ENCODE peak calls at places on chromosomes 6 and 20, in four cellular contexts. T is body of pancreas, V is hepatocyte, D is stomach. A is an unnamed sample.
A peak's percentile ranks its signal among the peaks of the same experiment; 100 is the strongest.

GRCh38 chr20:32599783-32600340 is 14.7 kb upstream of the NOL4L start:
- DNase-seq in T (no peak), D (no peak), V (no peak), A (no peak)

GRCh38 chr20:5781798-5782750 is 31.9 kb downstream of the SHLD1 start:
- DNase-seq in T (peak; percentile 60), V (no peak), D (peak; percentile 73), A (no peak)

GRCh38 chr6:5786321-5787053 is 220.2 kb downstream of the NRN1 start:
- DNase-seq in V (no peak), T (no peak), D (no peak), A (no peak)

GRCh38 chr6:158198461-158198860 is 30.3 kb downstream of the GTF2H5 start:
- DNase-seq in T (no peak), V (no peak), D (no peak), A (no peak)

GRCh38 chr6:44010411-44011349 is 116.6 kb downstream of the MRPL14 start:
- DNase-seq in T (peak; percentile 52), D (no peak), V (no peak), A (no peak)

GRCh38 chr6:81608776-81609175 is 143.7 kb downstream of the TENT5A start:
- DNase-seq in T (no peak), D (no peak), V (no peak), A (no peak)

GRCh38 chr6:110520188-110520956 is 44.0 kb upstream of the SLC22A16 start:
- DNase-seq in D (no peak), V (peak; percentile 52), T (no peak), A (no peak)

GRCh38 chr20:18609741-18610140 is 21.9 kb downstream of the DTD1 start:
- DNase-seq in V (no peak), T (no peak), D (no peak), A (no peak)

GRCh38 chr20:48795058-48795457 is 32.7 kb downstream of the PREX1 start:
- DNase-seq in T (no peak), V (no peak), D (no peak), A (no peak)

GRCh38 chr20:1005452-1006027 is 3.4 kb upstream of the RSPO4 start:
- DNase-seq in D (no peak), V (peak; percentile 67), T (peak; percentile 27), A (peak; percentile 51)

GRCh38 chr6:16334671-16335070 is 96.3 kb downstream of the GMPR start:
- DNase-seq in T (peak; percentile 39), V (peak; percentile 63), D (no peak), A (no peak)

GRCh38 chr6:11805259-11806053 is 26.9 kb upstream of the ADTRP start:
- DNase-seq in T (no peak), D (no peak), V (no peak), A (no peak)

GRCh38 chr20:17622086-17622850 is 52.4 kb downstream of the DSTN start:
- DNase-seq in D (peak; percentile 21), V (no peak), T (no peak), A (no peak)

GRCh38 chr6:167161895-167162467 is 4.2 kb upstream of the GPR31 start:
- DNase-seq in V (no peak), D (no peak), T (no peak), A (no peak)

GRCh38 chr6:111841822-111842221 is 31.4 kb downstream of the FYN start:
- DNase-seq in V (no peak), T (no peak), D (peak; percentile 31), A (no peak)

GRCh38 chr20:62287129-62287528 is 15.7 kb upstream of the ADRM1 start:
- DNase-seq in T (no peak), D (no peak), V (no peak), A (no peak)

GRCh38 chr6:155122199-155122950 is 127.3 kb downstream of the TIAM2 start:
- DNase-seq in V (no peak), D (no peak), T (no peak), A (no peak)

GRCh38 chr6:138545621-138545980 is 46.3 kb upstream of the NHSL1 start:
- DNase-seq in D (peak; percentile 69), V (peak; percentile 74), T (peak; percentile 37), A (peak; percentile 63)

GRCh38 chr6:18269253-18269652 is 4.9 kb upstream of the DEK start:
- DNase-seq in V (no peak), T (no peak), D (no peak), A (no peak)

GRCh38 chr6:158219229-158219628 is 51.1 kb downstream of the GTF2H5 start:
- DNase-seq in D (no peak), V (peak; percentile 48), T (no peak), A (no peak)

GRCh38 chr6:5302995-5303622 is 41.8 kb downstream of the FARS2 start:
- DNase-seq in D (peak; percentile 76), T (peak; percentile 73), V (peak; percentile 80), A (peak; percentile 78)

GRCh38 chr20:47576516-47577033 is 74.9 kb downstream of the NCOA3 start:
- DNase-seq in T (peak; percentile 46), D (peak; percentile 55), V (peak; percentile 79), A (peak; percentile 84)

GRCh38 chr6:1771324-1771723 is 161.6 kb downstream of the FOXC1 start:
- DNase-seq in V (no peak), T (no peak), D (no peak), A (no peak)

GRCh38 chr20:4607287-4607713 is 114.4 kb upstream of the PRND start:
- DNase-seq in V (peak; percentile 76), T (peak; percentile 55), D (peak; percentile 46), A (no peak)

GRCh38 chr6:129774697-129775447 is 64.9 kb upstream of the ARHGAP18 start:
- DNase-seq in D (peak; percentile 73), V (peak; percentile 89), T (peak; percentile 72), A (peak; percentile 76)

GRCh38 chr20:18020931-18021330 is 36.8 kb downstream of the OVOL2 start:
- DNase-seq in T (no peak), V (no peak), D (no peak), A (no peak)

GRCh38 chr20:36885355-36885754 is 9.4 kb downstream of the TLDC2 start:
- DNase-seq in D (no peak), V (no peak), T (no peak), A (no peak)

GRCh38 chr6:70103798-70104197 is 199.1 kb downstream of the COL9A1 start:
- DNase-seq in D (no peak), T (no peak), V (no peak), A (no peak)

GRCh38 chr20:4053516-4053919 is 38.2 kb upstream of the RNF24 start:
- DNase-seq in D (no peak), V (no peak), T (no peak), A (no peak)

GRCh38 chr6:40444811-40445210 is 142.4 kb downstream of the LRFN2 start:
- DNase-seq in V (peak; percentile 57), T (no peak), D (no peak), A (no peak)

GRCh38 chr20:36279362-36279761 is 26.8 kb upstream of the DLGAP4 start:
- DNase-seq in D (no peak), V (no peak), T (no peak), A (no peak)

GRCh38 chr20:43843096-43843964 is 71.3 kb upstream of the TOX2 start:
- DNase-seq in T (no peak), V (no peak), D (no peak), A (no peak)

GRCh38 chr20:43846516-43846905 is 68.1 kb upstream of the TOX2 start:
- DNase-seq in D (no peak), T (no peak), V (no peak), A (no peak)

GRCh38 chr20:43842126-43843020 is 72.3 kb upstream of the TOX2 start:
- DNase-seq in D (no peak), V (no peak), T (no peak), A (no peak)

GRCh38 chr20:43843965-43844660 is 70.5 kb upstream of the TOX2 start:
- DNase-seq in T (no peak), D (no peak), V (no peak), A (peak; percentile 30)

DNA sequence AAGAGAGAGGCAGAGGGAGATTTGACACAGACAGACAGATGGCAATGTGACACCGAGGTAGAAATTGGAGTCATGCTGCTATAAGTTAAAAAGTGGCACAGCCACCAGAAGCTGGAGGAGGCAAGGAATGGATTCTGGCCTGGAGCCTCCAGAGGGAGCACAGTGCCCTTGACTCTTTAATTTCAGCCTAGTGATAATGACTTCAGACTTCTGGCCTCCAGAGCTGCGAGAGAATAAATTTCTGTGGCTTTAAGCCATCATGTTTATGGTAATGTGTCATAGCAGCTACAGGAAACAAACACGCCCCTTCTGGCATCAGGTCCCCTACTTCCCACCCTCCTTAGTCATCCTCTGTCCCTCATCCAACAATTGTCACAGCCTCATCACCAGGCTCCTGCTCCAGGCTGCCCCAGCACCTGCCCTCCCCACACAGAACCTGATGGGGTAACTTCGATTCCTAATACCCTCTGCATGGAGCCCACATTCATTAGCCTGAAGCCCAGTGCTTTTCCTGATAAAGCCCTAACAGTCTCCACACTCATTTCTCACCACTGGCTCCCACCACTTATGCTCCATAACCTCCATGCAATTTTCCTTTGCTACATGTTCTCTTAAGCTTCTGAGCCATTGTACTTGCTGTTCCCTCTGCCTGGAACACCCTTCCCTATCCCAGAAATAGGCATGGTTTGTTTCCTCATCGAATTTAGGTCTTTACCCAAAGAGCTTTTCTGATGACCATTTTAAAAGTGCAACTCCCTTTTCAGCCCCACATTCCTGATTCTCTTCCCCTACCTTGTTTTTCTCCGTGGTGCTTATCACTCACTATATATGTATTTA is 69.7 kb upstream of the TOX2 start:
- DNase-seq in T (no peak), D (no peak), V (peak; percentile 30), A (no peak)
- TF ChIP-seq CTCF in T (no peak), D (no peak), V (peak; percentile 10), A (peak; percentile 17)

GRCh38 chr20:11172881-11173280 is 499.1 kb upstream of the JAG1 start:
- DNase-seq in D (no peak), T (no peak), V (no peak), A (no peak)

GRCh38 chr20:11170025-11170424 is 496.2 kb upstream of the JAG1 start:
- DNase-seq in V (no peak), D (no peak), T (no peak), A (no peak)

GRCh38 chr20:11168026-11168425 is 494.2 kb upstream of the JAG1 start:
- DNase-seq in V (no peak), D (no peak), T (no peak), A (no peak)

GRCh38 chr20:11173936-11174335 is 500.1 kb upstream of the JAG1 start:
- DNase-seq in D (no peak), V (no peak), T (no peak), A (no peak)

DNA sequence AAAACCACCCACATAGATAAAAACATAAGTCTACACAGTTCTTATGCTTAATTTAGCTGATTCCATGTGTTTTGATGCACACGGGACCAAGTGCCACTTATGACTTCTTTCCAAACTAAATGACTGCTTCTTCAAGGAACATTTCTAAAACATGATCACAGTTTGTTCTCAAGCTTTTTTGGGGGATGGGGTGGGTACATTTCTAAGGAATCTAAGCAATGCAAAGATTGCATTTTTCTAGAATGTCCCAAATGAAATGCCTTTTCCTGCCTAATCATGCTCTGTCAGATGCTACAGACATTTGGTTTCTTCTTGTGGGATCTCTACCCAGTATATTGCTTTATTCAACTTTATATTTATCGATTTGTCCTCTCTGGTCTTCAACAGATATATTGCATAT is 496.8 kb upstream of the JAG1 start:
- DNase-seq in D (no peak), V (no peak), T (no peak), A (no peak)
- H3K27ac ChIP-seq in D (no peak overlapping the region), V (no peak overlapping the region), T (no peak overlapping the region), A (no peak overlapping the region)

GRCh38 chr6:151440930-151441329 is 11.0 kb downstream of the RMND1 start:
- DNase-seq in D (no peak), V (no peak), T (no peak), A (no peak)
- TF ChIP-seq CTCF in D (peak; percentile 10), V (peak; percentile 59), T (peak; percentile 26), A (peak; percentile 52)

DNA sequence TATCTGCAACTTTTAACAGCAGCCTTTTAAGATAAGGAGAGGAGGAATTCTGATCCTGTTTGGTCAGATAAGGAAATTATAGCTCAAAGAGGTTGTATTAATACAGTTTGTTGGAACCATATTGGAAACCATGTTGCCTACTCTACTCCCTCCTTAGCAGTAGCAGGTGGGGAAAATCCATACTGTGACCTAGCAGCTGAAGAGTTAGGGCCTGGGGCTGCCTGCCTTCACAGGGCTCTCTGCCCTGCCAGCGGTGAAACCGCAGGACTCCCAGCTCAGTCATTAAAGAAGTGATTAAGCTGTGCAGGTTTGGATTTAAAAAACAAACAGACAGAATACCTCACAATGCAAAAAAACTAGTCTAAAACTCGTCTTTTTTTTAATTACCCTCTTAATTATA is 30.1 kb downstream of the BRPF3 start:
- DNase-seq in V (no peak), T (no peak), D (no peak), A (no peak)
- H3K27ac ChIP-seq in V (peak overlapping the region; percentile 5), T (no peak overlapping the region), D (no peak overlapping the region), A (no peak overlapping the region)